ENCODE peak calls at places on chromosomes 7 and 10, in six cellular contexts. B is mesendoderm, D is H9, Y is neuronal stem cell, Q is IMR-90, W is mesenchymal stem cell. U is an unnamed sample.

GRCh38 chr10:13686331-13686752 is 99.6 kb downstream of the PRPF18 start:
- DNase-seq in D (no peak), W (no peak), Y (no peak), B (no peak), Q (peak), U (peak)

GRCh38 chr10:114548662-114549061 is 109.4 kb downstream of the ABLIM1 start:
- DNase-seq in Q (peak), D (peak), Y (peak), B (peak), W (peak), U (peak)

GRCh38 chr10:73894245-73894971 is 16.5 kb upstream of the PLAU start:
- DNase-seq in Q (peak), D (no peak), Y (no peak), B (no peak), W (peak), U (peak)

GRCh38 chr7:74479961-74480829 is 26.5 kb downstream of the GTF2IRD1 start:
- DNase-seq in D (peak), Y (peak), W (peak), B (peak), Q (peak), U (peak)

GRCh38 chr10:73956476-73957338 is 41.2 kb upstream of the VCL start:
- DNase-seq in D (no peak), W (peak), Y (no peak), Q (peak), B (no peak), U (no peak)

GRCh38 chr10:98400482-98400881 is 14.5 kb downstream of the PYROXD2 start:
- DNase-seq in W (peak), Q (peak), Y (no peak), B (no peak), D (no peak), U (no peak)

GRCh38 chr7:124810605-124811004 is 45.0 kb upstream of the GPR37 start:
- DNase-seq in D (no peak), Q (no peak), Y (peak), W (no peak), B (no peak), U (no peak)

GRCh38 chr7:102439963-102440795 is 6.8 kb downstream of the ORAI2 start:
- DNase-seq in Q (peak), W (peak), B (peak), Y (peak), D (peak), U (peak)

GRCh38 chr7:20268832-20269231 is 51.6 kb upstream of the MACC1 start:
- DNase-seq in B (no peak), Y (no peak), D (no peak), Q (peak), W (peak), U (no peak)

GRCh38 chr7:135843214-135843613 is 94.6 kb upstream of the FAM180A start:
- DNase-seq in Q (no peak), Y (no peak), D (no peak), B (no peak), W (no peak), U (no peak)

GRCh38 chr10:32995751-32996150 is 37.7 kb upstream of the ITGB1 start:
- DNase-seq in Q (peak), B (no peak), Y (no peak), D (no peak), W (peak), U (no peak)

GRCh38 chr10:75191821-75192568 is 18.6 kb upstream of the VDAC2 start:
- DNase-seq in Q (peak), B (peak), W (peak), D (no peak), Y (no peak), U (peak)

GRCh38 chr7:144548556-144548955 is 145.1 kb upstream of the NOBOX start:
- DNase-seq in B (no peak), Q (no peak), Y (no peak), D (no peak), W (no peak), U (peak)

GRCh38 chr7:94028768-94029167 is 24.6 kb upstream of the BET1 start:
- DNase-seq in Q (peak), Y (no peak), W (peak), D (no peak), B (no peak), U (no peak)

GRCh38 chr10:110192552-110192951 is 14.9 kb upstream of the MXI1 start:
- DNase-seq in D (peak), Q (no peak), B (peak), W (peak), Y (no peak), U (no peak)

GRCh38 chr10:4825868-4826787 is at the start of gene AKR1E2:
- DNase-seq in D (peak), W (peak), Y (peak), B (peak), Q (peak), U (peak)

GRCh38 chr7:88357295-88357694 is 50.6 kb upstream of the STEAP4 start:
- DNase-seq in W (no peak), B (peak), D (no peak), Y (no peak), Q (no peak), U (no peak)

GRCh38 chr10:33071857-33072256 is 113.8 kb upstream of the ITGB1 start:
- DNase-seq in D (no peak), Q (no peak), Y (no peak), W (no peak), B (peak), U (peak)

GRCh38 chr7:123030631-123031030 is 35.1 kb upstream of the TAS2R16 start:
- DNase-seq in Q (no peak), Y (no peak), D (no peak), W (no peak), B (no peak), U (no peak)

GRCh38 chr7:101833799-101834198 is 16.4 kb downstream of the CUX1 start:
- DNase-seq in D (peak), Y (no peak), Q (no peak), W (no peak), B (no peak), U (peak)

GRCh38 chr7:156232931-156233705 is 407.5 kb upstream of the RNF32 start:
- DNase-seq in D (no peak), B (no peak), Q (no peak), W (no peak), Y (no peak), U (no peak)

GRCh38 chr7:99433158-99433557 is 5.4 kb downstream of the PTCD1 start:
- DNase-seq in Y (no peak), Q (no peak), D (no peak), W (no peak), B (no peak), U (no peak)

GRCh38 chr7:112946350-112946749 is 140.3 kb downstream of the GPR85 start:
- DNase-seq in Q (peak), W (peak), B (no peak), D (no peak), Y (no peak), U (no peak)

GRCh38 chr10:87842220-87842641 is 21.1 kb downstream of the KLLN start:
- DNase-seq in W (no peak), B (peak), Y (no peak), D (no peak), Q (peak), U (peak)
- H2BK5ac ChIP-seq in W (no peak), B (no peak), Y (no peak), D (no peak), Q (peak), U (peak)

DNA sequence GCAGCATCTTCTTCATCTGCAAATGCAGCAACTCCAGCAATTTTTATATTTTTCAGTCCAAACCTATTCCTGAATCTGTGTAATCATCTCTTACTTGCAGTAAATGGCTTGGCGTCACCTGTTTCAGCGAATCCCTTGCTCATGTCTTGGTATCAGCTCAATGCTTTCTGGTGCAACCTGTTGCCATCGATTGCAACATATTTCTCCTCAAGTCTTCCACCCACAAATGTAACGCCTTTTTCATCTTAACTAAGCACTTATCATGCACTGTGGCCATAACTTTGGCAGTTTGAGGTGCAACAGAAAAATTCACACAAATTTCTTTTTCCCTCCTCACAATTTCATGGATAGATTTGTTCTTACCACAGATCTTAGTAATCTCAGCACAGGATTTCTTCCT is 168.3 kb downstream of the HERPUD2 start:
- DNase-seq in Q (no peak), D (no peak), Y (no peak), B (no peak), W (no peak), U (no peak)
- H2BK5ac ChIP-seq in Q (no peak), D (no peak), Y (no peak), B (no peak), W (no peak), U (no peak)

GRCh38 chr10:8407561-8408021 is 353.1 kb downstream of the GATA3 start:
- DNase-seq in W (no peak), Y (no peak), Q (no peak), B (peak), D (no peak), U (peak)
- H2BK5ac ChIP-seq in W (no peak), Y (no peak), Q (no peak), B (peak), D (no peak), U (no peak)

GRCh38 chr7:31003721-31004120 is 40.0 kb downstream of the GHRHR start:
- DNase-seq in W (no peak), Q (no peak), D (no peak), Y (no peak), B (peak), U (no peak)
- H2BK5ac ChIP-seq in W (no peak), Q (no peak), D (no peak), Y (no peak), B (no peak), U (no peak)

DNA sequence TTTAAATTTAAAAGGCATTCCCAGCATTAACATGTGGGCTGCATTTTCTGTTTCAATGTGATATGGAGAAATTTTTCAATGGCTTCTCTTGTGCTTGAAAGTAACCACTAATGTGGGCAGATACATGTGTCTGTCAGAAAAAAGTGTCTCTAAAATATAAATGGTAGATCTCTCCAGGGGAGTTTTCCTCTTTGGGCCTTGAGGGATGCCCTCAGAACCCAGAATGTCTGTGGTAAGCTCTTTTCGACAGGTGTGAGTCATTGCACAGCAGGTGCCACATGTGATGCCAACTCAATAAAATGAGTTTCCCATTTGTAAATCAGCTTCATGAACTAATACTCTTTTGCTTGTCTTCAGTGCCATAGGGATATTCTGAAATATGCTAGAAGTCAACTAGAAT is 221.0 kb downstream of the SEMA3E start:
- DNase-seq in Q (no peak), B (peak), D (no peak), Y (no peak), W (no peak), U (no peak)
- H2BK5ac ChIP-seq in Q (no peak), B (no peak), D (no peak), Y (no peak), W (no peak), U (no peak)

GRCh38 chr10:5891009-5891408 is 966 bp downstream of the FBH1 start:
- DNase-seq in W (peak), Y (no peak), D (no peak), Q (no peak), B (no peak), U (no peak)
- H2BK5ac ChIP-seq in W (no peak), Y (no peak), D (no peak), Q (no peak), B (no peak), U (no peak)

DNA sequence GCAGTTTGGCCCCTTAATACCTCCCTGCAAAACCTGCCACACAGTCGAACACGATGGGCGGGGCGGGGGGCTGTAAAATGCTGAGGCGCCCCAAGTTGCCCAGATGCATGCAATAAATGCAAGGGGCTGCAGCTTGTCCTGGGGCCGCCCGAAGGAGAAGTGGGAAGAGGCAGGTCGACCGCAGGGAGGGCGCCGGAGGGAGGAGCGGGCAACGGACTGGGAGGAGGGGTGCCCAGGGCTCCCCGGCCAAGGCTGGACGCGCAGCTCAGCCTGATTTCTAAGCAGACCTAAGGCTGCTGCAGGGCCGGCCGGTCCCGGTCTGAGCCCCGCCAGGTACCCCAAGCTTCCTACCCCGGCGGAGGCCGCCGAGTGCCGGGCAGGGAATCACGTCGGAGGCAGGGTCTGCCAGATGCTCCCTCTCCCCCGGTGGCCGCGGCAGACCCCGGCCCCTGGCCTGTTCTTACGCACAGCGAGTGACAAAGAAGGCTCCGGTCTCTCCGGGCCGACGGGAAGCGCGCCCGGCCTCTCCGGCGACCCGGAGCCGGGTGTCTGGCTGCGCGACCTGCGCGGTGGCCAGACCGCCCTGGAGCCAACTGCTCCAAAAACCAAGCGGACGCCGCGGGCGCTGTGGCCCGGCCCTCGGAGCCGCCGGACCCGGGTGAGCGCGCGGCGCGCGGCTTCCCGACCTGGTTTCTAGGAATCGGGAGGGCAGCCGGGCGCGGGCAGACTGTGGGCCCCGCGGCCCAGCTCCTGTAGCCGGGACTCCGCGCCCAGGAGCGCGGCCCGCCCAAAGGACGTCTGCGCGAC is 740 bp upstream of the EBF3 start:
- DNase-seq in Y (peak), W (no peak), Q (no peak), B (no peak), D (no peak), U (no peak)
- H2BK5ac ChIP-seq in Y (no peak), W (no peak), Q (no peak), B (no peak), D (no peak), U (no peak)

DNA sequence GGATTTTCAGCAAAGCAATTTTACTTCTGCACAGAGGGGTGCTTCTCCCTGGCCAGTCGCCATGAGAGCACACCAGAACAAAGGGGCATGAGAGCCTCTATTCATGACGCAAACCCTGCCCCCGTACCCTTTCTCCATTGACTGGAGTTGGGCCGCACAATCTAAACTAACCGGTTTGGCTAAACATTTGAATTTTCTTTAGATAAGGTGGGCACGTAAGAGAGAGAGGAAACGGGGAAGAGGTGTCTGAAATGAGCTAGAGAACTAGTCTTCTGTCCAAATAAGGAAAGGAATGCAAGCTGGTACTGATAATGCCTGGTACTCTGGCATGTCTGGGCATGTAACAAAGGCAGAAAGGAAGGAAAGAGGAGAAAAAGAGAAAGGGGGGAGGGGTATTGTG is 13.2 kb upstream of the SCIN start:
- DNase-seq in B (peak), Y (no peak), Q (no peak), W (no peak), D (peak), U (peak)
- H2BK5ac ChIP-seq in B (no peak), Y (no peak), Q (no peak), W (peak), D (peak), U (peak)

GRCh38 chr7:1632506-1632905 is 37.6 kb upstream of the ELFN1 start:
- DNase-seq in Q (no peak), W (no peak), Y (no peak), B (no peak), D (no peak), U (no peak)
- H2BK5ac ChIP-seq in Q (no peak), W (no peak), Y (no peak), B (no peak), D (no peak), U (no peak)

U was measured in trophoblast cell.